ENCODE peak calls at places on chromosome X, in nine cellular contexts. One of them, this sample, is unnamed.

GRCh38 chrX:139881130-139881529 is 51.7 kb downstream of the ATP11C start:
- DNase-seq in activated CD4-positive, alpha-beta T cell treated with anti-CD3 and anti-CD28 coated beads, Interleukin-2, amount 50 U/mL, for 48 hours: no peak
- DNase-seq in PC-3: no peak
- DNase-seq in K562: no peak
- DNase-seq in aorta: no peak
- DNase-seq in iris pigment epithelial cell: peak
- DNase-seq in NCI-H1092: no peak
- DNase-seq in T follicular helper cell: no peak
- DNase-seq in amniotic epithelial cell: peak
- DNase-seq in this sample: no peak

GRCh38 chrX:14902536-14902935 is 29.3 kb downstream of the MOSPD2 start:
- DNase-seq in activated CD4-positive, alpha-beta T cell treated with anti-CD3 and anti-CD28 coated beads, Interleukin-2, amount 50 U/mL, for 48 hours: no peak
- DNase-seq in PC-3: no peak
- DNase-seq in K562: no peak
- DNase-seq in aorta: no peak
- DNase-seq in iris pigment epithelial cell: no peak
- DNase-seq in NCI-H1092: no peak
- DNase-seq in T follicular helper cell: no peak
- DNase-seq in amniotic epithelial cell: no peak
- DNase-seq in this sample: no peak

GRCh38 chrX:87517571-87518141 is at the start of gene KLHL4:
- DNase-seq in activated CD4-positive, alpha-beta T cell treated with anti-CD3 and anti-CD28 coated beads, Interleukin-2, amount 50 U/mL, for 48 hours: no peak
- DNase-seq in PC-3: peak
- DNase-seq in K562: peak
- DNase-seq in aorta: no peak
- DNase-seq in iris pigment epithelial cell: peak
- DNase-seq in NCI-H1092: no peak
- DNase-seq in T follicular helper cell: no peak
- DNase-seq in amniotic epithelial cell: peak
- DNase-seq in this sample: no peak

GRCh38 chrX:10103023-10103422 is 53.8 kb upstream of the CLCN4 start:
- DNase-seq in activated CD4-positive, alpha-beta T cell treated with anti-CD3 and anti-CD28 coated beads, Interleukin-2, amount 50 U/mL, for 48 hours: no peak
- DNase-seq in PC-3: no peak
- DNase-seq in K562: no peak
- DNase-seq in aorta: no peak
- DNase-seq in iris pigment epithelial cell: peak
- DNase-seq in NCI-H1092: no peak
- DNase-seq in T follicular helper cell: no peak
- DNase-seq in amniotic epithelial cell: peak
- DNase-seq in this sample: no peak

GRCh38 chrX:130120746-130121504 is 10.6 kb upstream of the ELF4 start:
- DNase-seq in activated CD4-positive, alpha-beta T cell treated with anti-CD3 and anti-CD28 coated beads, Interleukin-2, amount 50 U/mL, for 48 hours: peak
- DNase-seq in PC-3: peak
- DNase-seq in K562: peak
- DNase-seq in aorta: peak
- DNase-seq in iris pigment epithelial cell: peak
- DNase-seq in NCI-H1092: no peak
- DNase-seq in T follicular helper cell: peak
- DNase-seq in amniotic epithelial cell: peak
- DNase-seq in this sample: peak

GRCh38 chrX:92209936-92210335 is 430.8 kb downstream of the PCDH11X start:
- DNase-seq in activated CD4-positive, alpha-beta T cell treated with anti-CD3 and anti-CD28 coated beads, Interleukin-2, amount 50 U/mL, for 48 hours: no peak
- DNase-seq in PC-3: no peak
- DNase-seq in K562: no peak
- DNase-seq in aorta: no peak
- DNase-seq in iris pigment epithelial cell: no peak
- DNase-seq in NCI-H1092: no peak
- DNase-seq in T follicular helper cell: no peak
- DNase-seq in amniotic epithelial cell: no peak
- DNase-seq in this sample: no peak

GRCh38 chrX:39969099-39969825 is 128.5 kb downstream of the BCOR start:
- DNase-seq in activated CD4-positive, alpha-beta T cell treated with anti-CD3 and anti-CD28 coated beads, Interleukin-2, amount 50 U/mL, for 48 hours: peak
- DNase-seq in PC-3: no peak
- DNase-seq in K562: no peak
- DNase-seq in aorta: no peak
- DNase-seq in iris pigment epithelial cell: peak
- DNase-seq in NCI-H1092: peak
- DNase-seq in T follicular helper cell: no peak
- DNase-seq in amniotic epithelial cell: no peak
- DNase-seq in this sample: no peak

GRCh38 chrX:31268359-31268758 is 196.5 kb upstream of the FTHL17 start:
- DNase-seq in activated CD4-positive, alpha-beta T cell treated with anti-CD3 and anti-CD28 coated beads, Interleukin-2, amount 50 U/mL, for 48 hours: no peak
- DNase-seq in PC-3: no peak
- DNase-seq in K562: no peak
- DNase-seq in aorta: no peak
- DNase-seq in iris pigment epithelial cell: peak
- DNase-seq in NCI-H1092: no peak
- DNase-seq in T follicular helper cell: no peak
- DNase-seq in amniotic epithelial cell: no peak
- DNase-seq in this sample: no peak

GRCh38 chrX:18410038-18410437 is 15.4 kb upstream of the CDKL5 start:
- DNase-seq in activated CD4-positive, alpha-beta T cell treated with anti-CD3 and anti-CD28 coated beads, Interleukin-2, amount 50 U/mL, for 48 hours: no peak
- DNase-seq in PC-3: peak
- DNase-seq in K562: no peak
- DNase-seq in aorta: no peak
- DNase-seq in iris pigment epithelial cell: peak
- DNase-seq in NCI-H1092: no peak
- DNase-seq in T follicular helper cell: no peak
- DNase-seq in amniotic epithelial cell: peak
- DNase-seq in this sample: no peak

GRCh38 chrX:39816871-39817731 is 280.7 kb downstream of the BCOR start:
- DNase-seq in activated CD4-positive, alpha-beta T cell treated with anti-CD3 and anti-CD28 coated beads, Interleukin-2, amount 50 U/mL, for 48 hours: no peak
- DNase-seq in PC-3: no peak
- DNase-seq in K562: peak
- DNase-seq in aorta: no peak
- DNase-seq in iris pigment epithelial cell: peak
- DNase-seq in NCI-H1092: no peak
- DNase-seq in T follicular helper cell: no peak
- DNase-seq in amniotic epithelial cell: peak
- DNase-seq in this sample: no peak

GRCh38 chrX:17876135-17876534 is 15.0 kb upstream of the RAI2 start:
- DNase-seq in activated CD4-positive, alpha-beta T cell treated with anti-CD3 and anti-CD28 coated beads, Interleukin-2, amount 50 U/mL, for 48 hours: no peak
- DNase-seq in PC-3: peak
- DNase-seq in K562: no peak
- DNase-seq in aorta: no peak
- DNase-seq in iris pigment epithelial cell: no peak
- DNase-seq in NCI-H1092: no peak
- DNase-seq in T follicular helper cell: no peak
- DNase-seq in amniotic epithelial cell: no peak
- DNase-seq in this sample: no peak

GRCh38 chrX:55486736-55487135 is 2.9 kb downstream of the USP51 start:
- DNase-seq in activated CD4-positive, alpha-beta T cell treated with anti-CD3 and anti-CD28 coated beads, Interleukin-2, amount 50 U/mL, for 48 hours: no peak
- DNase-seq in PC-3: peak
- DNase-seq in K562: no peak
- DNase-seq in aorta: no peak
- DNase-seq in iris pigment epithelial cell: no peak
- DNase-seq in NCI-H1092: peak
- DNase-seq in T follicular helper cell: no peak
- DNase-seq in amniotic epithelial cell: no peak
- DNase-seq in this sample: no peak

GRCh38 chrX:3548743-3549441 is 164.6 kb downstream of the PRKX start:
- DNase-seq in activated CD4-positive, alpha-beta T cell treated with anti-CD3 and anti-CD28 coated beads, Interleukin-2, amount 50 U/mL, for 48 hours: no peak
- DNase-seq in PC-3: peak
- DNase-seq in K562: no peak
- DNase-seq in aorta: no peak
- DNase-seq in iris pigment epithelial cell: peak
- DNase-seq in NCI-H1092: peak
- DNase-seq in T follicular helper cell: no peak
- DNase-seq in amniotic epithelial cell: peak
- DNase-seq in this sample: no peak

GRCh38 chrX:15988661-15989603 is 134.3 kb upstream of the AP1S2 start:
- DNase-seq in activated CD4-positive, alpha-beta T cell treated with anti-CD3 and anti-CD28 coated beads, Interleukin-2, amount 50 U/mL, for 48 hours: no peak
- DNase-seq in PC-3: peak
- DNase-seq in K562: no peak
- DNase-seq in aorta: no peak
- DNase-seq in iris pigment epithelial cell: peak
- DNase-seq in NCI-H1092: no peak
- DNase-seq in T follicular helper cell: no peak
- DNase-seq in amniotic epithelial cell: peak
- DNase-seq in this sample: no peak

GRCh38 chrX:19649227-19650009 is 134.1 kb upstream of the MAP3K15 start:
- DNase-seq in activated CD4-positive, alpha-beta T cell treated with anti-CD3 and anti-CD28 coated beads, Interleukin-2, amount 50 U/mL, for 48 hours: no peak
- DNase-seq in PC-3: no peak
- DNase-seq in K562: no peak
- DNase-seq in aorta: no peak
- DNase-seq in iris pigment epithelial cell: no peak
- DNase-seq in NCI-H1092: no peak
- DNase-seq in T follicular helper cell: no peak
- DNase-seq in amniotic epithelial cell: no peak
- DNase-seq in this sample: no peak

GRCh38 chrX:18616688-18617087 is 55.2 kb downstream of the RS1 start:
- DNase-seq in activated CD4-positive, alpha-beta T cell treated with anti-CD3 and anti-CD28 coated beads, Interleukin-2, amount 50 U/mL, for 48 hours: no peak
- DNase-seq in PC-3: no peak
- DNase-seq in K562: no peak
- DNase-seq in aorta: no peak
- DNase-seq in iris pigment epithelial cell: no peak
- DNase-seq in NCI-H1092: no peak
- DNase-seq in T follicular helper cell: no peak
- DNase-seq in amniotic epithelial cell: no peak
- DNase-seq in this sample: no peak

GRCh38 chrX:119236599-119237525 is 777 bp downstream of the PGRMC1 start:
- DNase-seq in activated CD4-positive, alpha-beta T cell treated with anti-CD3 and anti-CD28 coated beads, Interleukin-2, amount 50 U/mL, for 48 hours: peak
- DNase-seq in PC-3: peak
- DNase-seq in K562: peak
- DNase-seq in aorta: peak
- DNase-seq in iris pigment epithelial cell: peak
- DNase-seq in NCI-H1092: peak
- DNase-seq in T follicular helper cell: peak
- DNase-seq in amniotic epithelial cell: peak
- DNase-seq in this sample: peak

GRCh38 chrX:87808576-87809243 is 291.1 kb downstream of the KLHL4 start:
- DNase-seq in activated CD4-positive, alpha-beta T cell treated with anti-CD3 and anti-CD28 coated beads, Interleukin-2, amount 50 U/mL, for 48 hours: no peak
- DNase-seq in PC-3: no peak
- DNase-seq in K562: no peak
- DNase-seq in aorta: no peak
- DNase-seq in iris pigment epithelial cell: no peak
- DNase-seq in NCI-H1092: no peak
- DNase-seq in T follicular helper cell: no peak
- DNase-seq in amniotic epithelial cell: no peak
- DNase-seq in this sample: no peak

GRCh38 chrX:9542106-9542764 is 77.4 kb downstream of the TBL1X start:
- DNase-seq in activated CD4-positive, alpha-beta T cell treated with anti-CD3 and anti-CD28 coated beads, Interleukin-2, amount 50 U/mL, for 48 hours: no peak
- DNase-seq in PC-3: no peak
- DNase-seq in K562: no peak
- DNase-seq in aorta: no peak
- DNase-seq in iris pigment epithelial cell: no peak
- DNase-seq in NCI-H1092: no peak
- DNase-seq in T follicular helper cell: no peak
- DNase-seq in amniotic epithelial cell: peak
- DNase-seq in this sample: no peak

GRCh38 chrX:18856645-18856997 is 127.3 kb downstream of the PHKA2 start:
- DNase-seq in activated CD4-positive, alpha-beta T cell treated with anti-CD3 and anti-CD28 coated beads, Interleukin-2, amount 50 U/mL, for 48 hours: no peak
- DNase-seq in PC-3: no peak
- DNase-seq in K562: no peak
- DNase-seq in aorta: no peak
- DNase-seq in iris pigment epithelial cell: no peak
- DNase-seq in NCI-H1092: no peak
- DNase-seq in T follicular helper cell: no peak
- DNase-seq in amniotic epithelial cell: no peak
- DNase-seq in this sample: no peak

GRCh38 chrX:38220024-38220935 is at the start of gene SRPX:
- DNase-seq in activated CD4-positive, alpha-beta T cell treated with anti-CD3 and anti-CD28 coated beads, Interleukin-2, amount 50 U/mL, for 48 hours: peak
- DNase-seq in PC-3: peak
- DNase-seq in K562: peak
- DNase-seq in aorta: peak
- DNase-seq in iris pigment epithelial cell: peak
- DNase-seq in NCI-H1092: no peak
- DNase-seq in T follicular helper cell: no peak
- DNase-seq in amniotic epithelial cell: peak
- DNase-seq in this sample: no peak

GRCh38 chrX:153580700-153581386 is 18.1 kb downstream of the CCNQ start:
- DNase-seq in activated CD4-positive, alpha-beta T cell treated with anti-CD3 and anti-CD28 coated beads, Interleukin-2, amount 50 U/mL, for 48 hours: no peak
- DNase-seq in PC-3: no peak
- DNase-seq in K562: peak
- DNase-seq in aorta: no peak
- DNase-seq in iris pigment epithelial cell: no peak
- DNase-seq in NCI-H1092: no peak
- DNase-seq in T follicular helper cell: no peak
- DNase-seq in amniotic epithelial cell: no peak
- DNase-seq in this sample: no peak

GRCh38 chrX:152819732-152820131 is 10.8 kb downstream of the CETN2 start:
- DNase-seq in activated CD4-positive, alpha-beta T cell treated with anti-CD3 and anti-CD28 coated beads, Interleukin-2, amount 50 U/mL, for 48 hours: no peak
- DNase-seq in PC-3: peak
- DNase-seq in K562: no peak
- DNase-seq in aorta: no peak
- DNase-seq in iris pigment epithelial cell: peak
- DNase-seq in NCI-H1092: no peak
- DNase-seq in T follicular helper cell: no peak
- DNase-seq in amniotic epithelial cell: peak
- DNase-seq in this sample: no peak

GRCh38 chrX:33725556-33726232 is 406.4 kb downstream of the FAM47A start:
- DNase-seq in activated CD4-positive, alpha-beta T cell treated with anti-CD3 and anti-CD28 coated beads, Interleukin-2, amount 50 U/mL, for 48 hours: no peak
- DNase-seq in PC-3: peak
- DNase-seq in K562: no peak
- DNase-seq in aorta: no peak
- DNase-seq in iris pigment epithelial cell: peak
- DNase-seq in NCI-H1092: no peak
- DNase-seq in T follicular helper cell: no peak
- DNase-seq in amniotic epithelial cell: peak
- DNase-seq in this sample: no peak

GRCh38 chrX:44462851-44463250 is 79.8 kb downstream of the FUNDC1 start:
- DNase-seq in activated CD4-positive, alpha-beta T cell treated with anti-CD3 and anti-CD28 coated beads, Interleukin-2, amount 50 U/mL, for 48 hours: no peak
- DNase-seq in PC-3: no peak
- DNase-seq in K562: no peak
- DNase-seq in aorta: peak
- DNase-seq in iris pigment epithelial cell: peak
- DNase-seq in NCI-H1092: no peak
- DNase-seq in T follicular helper cell: no peak
- DNase-seq in amniotic epithelial cell: no peak
- DNase-seq in this sample: no peak

GRCh38 chrX:87409113-87409841 is 108.3 kb upstream of the KLHL4 start:
- DNase-seq in activated CD4-positive, alpha-beta T cell treated with anti-CD3 and anti-CD28 coated beads, Interleukin-2, amount 50 U/mL, for 48 hours: no peak
- DNase-seq in PC-3: peak
- DNase-seq in K562: peak
- DNase-seq in aorta: peak
- DNase-seq in iris pigment epithelial cell: peak
- DNase-seq in NCI-H1092: no peak
- DNase-seq in T follicular helper cell: no peak
- DNase-seq in amniotic epithelial cell: peak
- DNase-seq in this sample: no peak

GRCh38 chrX:97326456-97326855 is 442.7 kb downstream of the RPA4 start:
- DNase-seq in activated CD4-positive, alpha-beta T cell treated with anti-CD3 and anti-CD28 coated beads, Interleukin-2, amount 50 U/mL, for 48 hours: no peak
- DNase-seq in PC-3: no peak
- DNase-seq in K562: no peak
- DNase-seq in aorta: no peak
- DNase-seq in iris pigment epithelial cell: no peak
- DNase-seq in NCI-H1092: no peak
- DNase-seq in T follicular helper cell: no peak
- DNase-seq in amniotic epithelial cell: peak
- DNase-seq in this sample: no peak

GRCh38 chrX:17685026-17685425 is 52.3 kb upstream of the SCML1 start:
- DNase-seq in activated CD4-positive, alpha-beta T cell treated with anti-CD3 and anti-CD28 coated beads, Interleukin-2, amount 50 U/mL, for 48 hours: no peak
- DNase-seq in PC-3: no peak
- DNase-seq in K562: no peak
- DNase-seq in aorta: no peak
- DNase-seq in iris pigment epithelial cell: no peak
- DNase-seq in NCI-H1092: no peak
- DNase-seq in T follicular helper cell: no peak
- DNase-seq in amniotic epithelial cell: no peak
- DNase-seq in this sample: no peak

GRCh38 chrX:139642241-139642927 is 65.6 kb downstream of the MCF2 start:
- DNase-seq in activated CD4-positive, alpha-beta T cell treated with anti-CD3 and anti-CD28 coated beads, Interleukin-2, amount 50 U/mL, for 48 hours: no peak
- DNase-seq in PC-3: no peak
- DNase-seq in K562: no peak
- DNase-seq in aorta: no peak
- DNase-seq in iris pigment epithelial cell: peak
- DNase-seq in NCI-H1092: no peak
- DNase-seq in T follicular helper cell: no peak
- DNase-seq in amniotic epithelial cell: peak
- DNase-seq in this sample: no peak

GRCh38 chrX:135086197-135086854 is 34.0 kb downstream of the ETDB start:
- DNase-seq in activated CD4-positive, alpha-beta T cell treated with anti-CD3 and anti-CD28 coated beads, Interleukin-2, amount 50 U/mL, for 48 hours: no peak
- DNase-seq in PC-3: peak
- DNase-seq in K562: peak
- DNase-seq in aorta: no peak
- DNase-seq in iris pigment epithelial cell: peak
- DNase-seq in NCI-H1092: peak
- DNase-seq in T follicular helper cell: peak
- DNase-seq in amniotic epithelial cell: peak
- DNase-seq in this sample: no peak

GRCh38 chrX:83916525-83916924 is 55.6 kb downstream of the CYLC1 start:
- DNase-seq in activated CD4-positive, alpha-beta T cell treated with anti-CD3 and anti-CD28 coated beads, Interleukin-2, amount 50 U/mL, for 48 hours: no peak
- DNase-seq in PC-3: peak
- DNase-seq in K562: peak
- DNase-seq in aorta: no peak
- DNase-seq in iris pigment epithelial cell: peak
- DNase-seq in NCI-H1092: no peak
- DNase-seq in T follicular helper cell: no peak
- DNase-seq in amniotic epithelial cell: peak
- DNase-seq in this sample: no peak